ENCODE peak calls at places on chromosomes 6 and 20, in seven cellular contexts. T is right lobe of liver; Y is glutamatergic neuron; O is GM04504; F is activated T-helper 1 cell treated with anti-CD3 and anti-CD28 coated beads, Interleukin-12 subunit alpha, Interleukin-12 subunit beta, Interleukin-2, Interleukin-4 antibody, amounts not matched to agents 30 ng/mL and 10 ng/mL and 1 ng/mL, durations not matched to agents 14 hours and 24 hours and 36 hours; W is uterus; I is GM03348. J is an unnamed sample.

GRCh38 chr6:39197521-39198500 is 31.5 kb downstream of the KCNK5 start:
- DNase-seq in W (no peak), I (no peak), Y (no peak), F (no peak), T (no peak), O (no peak), J (no peak)

GRCh38 chr6:160799801-160800200 is 97.8 kb downstream of the PLG start:
- DNase-seq in I (no peak), Y (no peak), T (no peak), W (no peak), O (no peak), F (no peak), J (no peak)

GRCh38 chr20:8144282-8145245 is 12.5 kb downstream of the PLCB1 start:
- DNase-seq in Y (no peak), F (no peak), I (peak), T (no peak), W (no peak), O (peak), J (no peak)

GRCh38 chr6:11747021-11747420 is 31.6 kb downstream of the ADTRP start:
- DNase-seq in Y (no peak), F (no peak), T (no peak), W (no peak), O (no peak), I (no peak), J (no peak)

GRCh38 chr6:129865013-129865412 is 3.9 kb upstream of the TMEM244 start:
- DNase-seq in W (no peak), I (no peak), Y (no peak), O (no peak), F (no peak), T (no peak), J (no peak)

GRCh38 chr6:53330137-53330536 is 18.6 kb downstream of the ELOVL5 start:
- DNase-seq in T (no peak), F (no peak), O (no peak), W (no peak), Y (no peak), I (no peak), J (no peak)

GRCh38 chr6:169035381-169036280 is 218.0 kb downstream of the THBS2 start:
- DNase-seq in W (no peak), O (no peak), Y (no peak), F (no peak), I (peak), T (no peak), J (no peak)

GRCh38 chr6:135093578-135093977 is 39.0 kb upstream of the HBS1L start:
- DNase-seq in I (no peak), F (no peak), T (no peak), Y (no peak), O (no peak), W (no peak), J (no peak)

J was measured in neural progenitor cell.